ENCODE peak calls at places on chromosome 19, in nine cellular contexts. Z is HepG2, L is heart left ventricle, K is neural progenitor cell, R is foreskin keratinocyte, H is GM23248, O is MM.1S, M is aorta, N is left ventricle myocardium inferior. V is an unnamed sample.

GRCh38 chr19:57559404-57560025 is at the start of gene ZNF550:
- DNase-seq in Z (peak; percentile 76), L (peak; percentile 92), K (peak; percentile 88), R (no peak), H (peak; percentile 95), O (peak; percentile 86), M (peak; percentile 97), N (peak; percentile 92), V (peak; percentile 90)

GRCh38 chr19:2973229-2973628 is 4.1 kb upstream of the TLE6 start:
- DNase-seq in Z (no peak), L (peak; percentile 59), K (no peak), R (no peak), H (no peak), O (no peak), M (no peak), N (peak; percentile 66), V (no peak)

GRCh38 chr19:15177269-15178116 is 23.3 kb downstream of the NOTCH3 start:
- DNase-seq in Z (peak; percentile 54), L (peak; percentile 81), K (peak; percentile 95), R (no peak), H (peak; percentile 89), O (peak; percentile 83), M (peak; percentile 95), N (peak; percentile 82), V (peak; percentile 75)

GRCh38 chr19:9819590-9819898 is 665 bp upstream of the FBXL12 start:
- DNase-seq in Z (no peak), L (no peak), K (no peak), R (no peak), H (no peak), O (no peak), M (no peak), N (no peak), V (no peak)

GRCh38 chr19:2733930-2734588 is 5.8 kb downstream of the SLC39A3 start:
- DNase-seq in Z (no peak), L (no peak), K (no peak), R (peak; percentile 47), H (no peak), O (no peak), M (no peak), N (no peak), V (no peak)

GRCh38 chr19:18292810-18293641 is 11.6 kb upstream of the JUND start:
- DNase-seq in Z (peak; percentile 75), L (peak; percentile 92), K (peak; percentile 94), R (no peak), H (peak; percentile 69), O (no peak), M (peak; percentile 93), N (peak; percentile 91), V (no peak)

GRCh38 chr19:53881482-53882390 is at the start of gene PRKCG:
- DNase-seq in Z (peak; percentile 44), L (no peak), K (peak; percentile 87), R (no peak), H (peak; percentile 45), O (no peak), M (peak; percentile 81), N (peak; percentile 29), V (peak; percentile 59)

GRCh38 chr19:10617409-10618121 is 7.8 kb upstream of the SLC44A2 start:
- DNase-seq in Z (no peak), L (no peak), K (no peak), R (peak; percentile 94), H (peak; percentile 54), O (no peak), M (no peak), N (no peak), V (no peak)

GRCh38 chr19:44521370-44521769 is 8.1 kb downstream of the CEACAM20 start:
- DNase-seq in Z (no peak), L (no peak), K (no peak), R (no peak), H (no peak), O (no peak), M (no peak), N (no peak), V (no peak)

GRCh38 chr19:7255631-7256030 is 38.6 kb downstream of the INSR start:
- DNase-seq in Z (no peak), L (no peak), K (no peak), R (no peak), H (no peak), O (no peak), M (no peak), N (no peak), V (no peak)
- H3K27ac ChIP-seq in Z (no peak overlapping the region), L (no peak overlapping the region), K (no peak overlapping the region), R (no peak overlapping the region), H (no peak overlapping the region), O (no peak overlapping the region), M (no peak overlapping the region), N (no peak overlapping the region), V (no peak overlapping the region)

DNA sequence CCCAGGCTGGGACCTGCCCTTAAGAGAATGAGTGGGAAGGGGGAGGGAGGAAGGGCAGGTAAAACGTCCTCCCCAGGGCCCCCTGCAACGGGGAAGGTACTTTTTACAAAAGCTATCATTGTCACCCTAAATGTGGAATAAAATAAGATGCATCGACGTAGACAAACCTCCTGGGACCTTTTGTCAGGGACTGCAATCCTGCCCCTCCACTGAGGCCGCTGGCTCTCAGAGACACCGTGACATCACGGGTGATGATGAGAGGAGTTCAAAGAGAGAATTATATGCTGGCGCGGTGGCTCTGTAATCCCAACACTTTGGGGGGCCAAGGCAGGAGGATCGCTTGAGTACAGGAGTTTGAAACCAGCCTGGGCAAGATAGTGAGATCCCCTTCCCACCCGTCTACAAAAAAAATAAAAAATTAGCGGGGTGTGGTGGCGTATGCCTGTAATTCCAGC is 1.8 kb upstream of the MYBPC2 start:
- DNase-seq in Z (no peak), L (no peak), K (peak; percentile 28), R (no peak), H (peak; percentile 25), O (no peak), M (no peak), N (no peak), V (no peak)
- H3K27ac ChIP-seq in Z (no peak overlapping the region), L (peak overlapping the region; percentile 2), K (no peak overlapping the region), R (no peak overlapping the region), H (no peak overlapping the region), O (no peak overlapping the region), M (no peak overlapping the region), N (peak overlapping the region; percentile 58), V (peak overlapping the region; percentile 19)

DNA sequence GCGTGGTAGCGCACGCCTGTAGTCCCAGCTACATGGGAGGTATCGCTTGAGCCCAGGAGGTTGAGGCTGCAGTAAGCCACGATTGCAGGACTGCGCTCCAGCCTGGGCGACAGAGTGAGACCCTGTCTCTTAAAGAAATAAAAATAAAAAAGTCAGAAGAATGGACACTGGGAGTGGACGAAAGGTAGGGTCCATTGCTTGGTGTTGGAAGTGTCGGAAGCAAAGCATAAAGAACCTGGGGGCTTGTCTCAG is 392 bp upstream of the ARHGAP33 start:
- DNase-seq in Z (no peak), L (no peak), K (no peak), R (no peak), H (no peak), O (no peak), M (no peak), N (no peak), V (no peak)
- H3K27ac ChIP-seq in Z (no peak overlapping the region), L (no peak overlapping the region), K (no peak overlapping the region), R (no peak overlapping the region), H (no peak overlapping the region), O (no peak overlapping the region), M (no peak overlapping the region), N (no peak overlapping the region), V (no peak overlapping the region)

GRCh38 chr19:35033067-35034004 is 3.1 kb downstream of the SCN1B start:
- DNase-seq in Z (no peak), L (no peak), K (no peak), R (no peak), H (no peak), O (no peak), M (no peak), N (no peak), V (no peak)
- H3K27ac ChIP-seq in Z (no peak overlapping the region), L (no peak overlapping the region), K (no peak overlapping the region), R (no peak overlapping the region), H (no peak overlapping the region), O (no peak overlapping the region), M (no peak overlapping the region), N (no peak overlapping the region), V (no peak overlapping the region)

GRCh38 chr19:45641274-45642105 is 2.3 kb upstream of the EML2 start:
- DNase-seq in Z (peak; percentile 90), L (peak; percentile 79), K (peak; percentile 93), R (peak; percentile 90), H (peak; percentile 80), O (peak; percentile 97), M (peak; percentile 88), N (peak; percentile 74), V (peak; percentile 56)

GRCh38 chr19:45637890-45638667 is 1.1 kb downstream of the EML2 start:
- DNase-seq in Z (no peak), L (no peak), K (no peak), R (peak; percentile 39), H (peak; percentile 55), O (no peak), M (no peak), N (no peak), V (no peak)

GRCh38 chr19:45638930-45639729 is at the start of gene EML2:
- DNase-seq in Z (peak; percentile 24), L (peak; percentile 57), K (peak; percentile 94), R (no peak), H (peak; percentile 67), O (peak; percentile 35), M (peak; percentile 86), N (peak; percentile 56), V (peak; percentile 48)

GRCh38 chr19:45643024-45643926 is 4.1 kb upstream of the EML2 start:
- DNase-seq in Z (peak; percentile 64), L (peak; percentile 85), K (peak; percentile 91), R (peak; percentile 54), H (peak; percentile 75), O (peak; percentile 87), M (peak; percentile 93), N (peak; percentile 85), V (peak; percentile 90)

DNA sequence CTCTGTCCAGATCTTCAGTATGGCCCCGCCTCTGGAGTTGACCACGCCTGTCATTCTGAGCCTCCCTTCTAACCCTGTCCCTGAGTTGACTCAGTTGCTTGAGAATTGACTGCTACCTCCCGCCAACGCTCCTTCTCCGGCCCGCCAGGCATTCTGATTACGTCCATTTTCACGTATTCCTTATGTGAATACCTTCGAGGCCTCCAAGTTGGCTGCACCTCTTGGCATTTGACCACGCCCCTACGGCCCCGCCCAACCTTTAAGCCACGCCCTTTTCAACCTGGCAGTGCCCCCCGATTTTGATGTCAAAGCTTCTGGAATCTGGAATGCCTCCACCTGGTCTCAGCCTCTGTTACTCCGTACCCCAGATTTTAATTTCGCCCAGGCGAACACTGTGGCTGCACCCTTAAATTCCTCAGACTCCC is 1.7 kb upstream of the EML2 start:
- DNase-seq in Z (peak; percentile 13), L (no peak), K (peak; percentile 58), R (no peak), H (no peak), O (no peak), M (no peak), N (no peak), V (peak; percentile 27)
- H3K27ac ChIP-seq in Z (no peak overlapping the region), L (no peak overlapping the region), K (no peak overlapping the region), R (peak overlapping the region; percentile 91), H (peak overlapping the region; percentile 77), O (peak overlapping the region; percentile 85), M (no peak overlapping the region), N (peak overlapping the region; percentile 91), V (peak overlapping the region; percentile 84)

DNA sequence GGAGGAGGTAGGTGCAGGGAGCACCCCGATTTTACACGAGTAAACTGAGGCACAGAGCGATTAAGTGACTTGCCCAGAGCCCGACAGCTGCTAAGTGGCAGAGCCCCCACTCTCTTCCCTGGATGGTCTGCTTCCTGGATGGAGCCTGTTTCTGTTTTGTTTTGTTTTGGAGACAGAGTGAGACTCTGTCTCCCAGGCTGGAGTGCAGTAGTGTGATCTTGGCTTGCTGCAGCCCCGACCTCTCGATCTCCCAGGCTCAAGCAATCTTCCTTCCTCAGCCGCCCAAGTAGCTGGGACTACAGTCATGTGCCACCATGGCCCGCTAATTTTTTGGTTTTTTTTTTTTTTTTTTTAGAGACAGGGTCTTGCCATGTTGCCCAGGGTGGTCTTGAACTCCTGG is 17.3 kb downstream of the BICRA start:
- DNase-seq in Z (no peak), L (no peak), K (no peak), R (no peak), H (no peak), O (no peak), M (no peak), N (no peak), V (no peak)
- H3K27ac ChIP-seq in Z (no peak overlapping the region), L (peak overlapping the region; percentile 49), K (no peak overlapping the region), R (no peak overlapping the region), H (no peak overlapping the region), O (no peak overlapping the region), M (no peak overlapping the region), N (peak overlapping the region; percentile 84), V (no peak overlapping the region)

V was measured in CD8-positive, alpha-beta memory T cell.